ENCODE peak calls at places on chromosomes 16 and 17, in nine cellular contexts. Z, Q, W, M, J, O, V, R and C are unnamed samples.

GRCh38 chr17:60229189-60229802 is 79.5 kb downstream of the CA4 start:
- DNase-seq in Z (no peak), O (no peak), M (no peak), V (no peak), Q (no peak), W (peak), J (peak), R (no peak), C (peak)

GRCh38 chr17:49518346-49519078 is 23.4 kb downstream of the NGFR start:
- DNase-seq in J (no peak), W (no peak), M (no peak), V (no peak), Z (no peak), R (no peak), Q (no peak), O (peak), C (no peak)

GRCh38 chr17:64747938-64748540 is 85.9 kb upstream of the SMURF2 start:
- DNase-seq in Q (no peak), M (no peak), R (no peak), V (no peak), J (no peak), Z (peak), O (no peak), W (peak), C (peak)

GRCh38 chr16:21001262-21001661 is 100.7 kb downstream of the LYRM1 start:
- DNase-seq in Q (no peak), Z (peak), J (peak), O (no peak), W (peak), R (no peak), V (no peak), M (peak), C (peak)

GRCh38 chr16:54026456-54026855 is 260.1 kb downstream of the IRX3 start:
- DNase-seq in W (peak), J (no peak), M (no peak), R (no peak), O (no peak), Q (no peak), V (no peak), Z (no peak), C (peak)

GRCh38 chr16:631808-632358 is 1.1 kb downstream of the WFIKKN1 start:
- DNase-seq in V (no peak), Q (no peak), W (no peak), J (no peak), M (no peak), O (no peak), R (no peak), Z (no peak), C (no peak)

GRCh38 chr16:21952040-21952792 is 945 bp upstream of the UQCRC2 start:
- DNase-seq in W (peak), Z (peak), J (peak), V (peak), M (peak), R (peak), Q (peak), O (peak), C (peak)

GRCh38 chr17:521168-521525 is 168.5 kb upstream of the RPH3AL start:
- DNase-seq in Z (no peak), R (no peak), J (no peak), M (no peak), O (no peak), V (no peak), Q (no peak), W (no peak), C (no peak)

GRCh38 chr17:78144146-78144719 is 2.0 kb upstream of the C17orf99 start:
- DNase-seq in Z (peak), O (peak), V (no peak), J (peak), M (no peak), R (peak), Q (no peak), W (peak), C (peak)

GRCh38 chr16:55478827-55479559 is at the start of gene MMP2:
- DNase-seq in O (peak), R (no peak), V (no peak), M (peak), Q (no peak), W (peak), Z (peak), J (no peak), C (peak)

GRCh38 chr17:4043862-4044261 is 79.6 kb upstream of the ATP2A3 start:
- DNase-seq in J (peak), Q (no peak), R (no peak), O (no peak), W (no peak), Z (no peak), V (peak), M (no peak), C (no peak)

GRCh38 chr17:70317416-70317815 is 148.1 kb downstream of the KCNJ2 start:
- DNase-seq in R (no peak), J (no peak), V (no peak), Q (no peak), O (no peak), M (no peak), W (no peak), Z (no peak), C (no peak)

GRCh38 chr16:69520800-69521602 is 44.8 kb upstream of the NFAT5 start:
- DNase-seq in Q (no peak), J (peak), R (no peak), O (no peak), M (no peak), W (peak), V (no peak), Z (peak), C (no peak)

GRCh38 chr16:54812229-54812628 is 118.4 kb upstream of the IRX5 start:
- DNase-seq in V (no peak), Q (no peak), J (no peak), O (no peak), M (no peak), W (peak), Z (peak), R (no peak), C (peak)

GRCh38 chr16:1137604-1138003 is 15.3 kb upstream of the CACNA1H start:
- DNase-seq in O (no peak), R (no peak), Q (no peak), Z (no peak), V (no peak), J (no peak), W (no peak), M (no peak), C (peak)

GRCh38 chr16:17346774-17347569 is 123.8 kb downstream of the XYLT1 start:
- DNase-seq in J (peak), Z (no peak), R (no peak), M (no peak), Q (peak), O (no peak), V (no peak), W (no peak), C (no peak)

GRCh38 chr17:32757963-32758362 is 119.0 kb downstream of the MYO1D start:
- DNase-seq in V (no peak), O (no peak), R (no peak), Q (no peak), J (no peak), Z (peak), M (no peak), W (no peak), C (no peak)

GRCh38 chr17:69669441-69670178 is 255.1 kb downstream of the MAP2K6 start:
- DNase-seq in O (no peak), J (no peak), M (no peak), V (no peak), W (peak), R (no peak), Z (no peak), Q (peak), C (no peak)

GRCh38 chr16:15966420-15967222 is 17.2 kb downstream of the ABCC1 start:
- DNase-seq in J (no peak), O (no peak), R (no peak), W (peak), Q (no peak), M (no peak), Z (peak), V (no peak), C (peak)

GRCh38 chr16:86765389-86766026 is 187.2 kb downstream of the FOXL1 start:
- DNase-seq in Q (no peak), Z (no peak), R (no peak), V (no peak), W (no peak), J (no peak), M (no peak), O (no peak), C (no peak)

GRCh38 chr17:55298111-55298510 is 33.4 kb downstream of the HLF start:
- DNase-seq in Z (no peak), W (no peak), J (no peak), R (no peak), V (no peak), O (no peak), Q (no peak), M (no peak), C (no peak)

GRCh38 chr17:55294042-55294751 is 29.4 kb downstream of the HLF start:
- DNase-seq in J (no peak), M (no peak), R (no peak), O (no peak), Q (no peak), V (no peak), W (no peak), Z (no peak), C (no peak)

GRCh38 chr17:55296699-55297098 is 31.9 kb downstream of the HLF start:
- DNase-seq in W (no peak), Q (no peak), Z (no peak), M (no peak), O (no peak), J (no peak), V (no peak), R (no peak), C (no peak)

GRCh38 chr17:55295411-55296170 is 30.8 kb downstream of the HLF start:
- DNase-seq in W (peak), Z (peak), J (peak), O (peak), R (no peak), V (peak), Q (peak), M (peak), C (peak)

GRCh38 chr17:55296171-55296695 is 31.5 kb downstream of the HLF start:
- DNase-seq in R (no peak), W (no peak), Q (no peak), J (no peak), M (no peak), Z (no peak), O (no peak), V (no peak), C (no peak)
- TF ChIP-seq CTCF in R (no peak), W (no peak), Q (no peak), J (no peak), M (no peak), Z (no peak), O (no peak), V (no peak), C (no peak)

GRCh38 chr17:36601303-36602029 is at the start of gene MRM1:
- DNase-seq in W (peak), Q (peak), M (peak), O (peak), R (peak), Z (peak), V (peak), J (peak), C (peak)
- H3K4me3 ChIP-seq in W (peak), Q (peak), M (peak), O (peak), R (peak), Z (peak), V (peak), J (peak), C (peak)

DNA sequence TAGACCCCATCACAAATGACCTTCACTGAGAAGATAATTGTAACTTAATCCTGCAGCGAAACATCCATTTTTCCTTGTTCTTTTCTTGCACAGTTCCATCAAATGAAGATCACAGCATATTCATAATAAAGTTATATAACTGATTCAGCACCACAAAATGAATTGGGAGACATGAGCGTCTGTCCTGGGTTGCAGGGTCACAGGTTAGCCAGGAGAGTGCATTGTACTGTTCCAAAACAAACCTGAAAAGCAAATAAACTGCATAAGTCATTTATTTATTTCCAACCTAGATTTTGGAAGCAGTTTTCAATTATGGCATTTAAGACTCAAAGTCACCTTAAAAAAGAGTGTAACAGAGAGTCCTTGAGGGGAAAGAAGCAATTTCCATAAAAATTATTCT is 18.6 kb upstream of the INTS2 start:
- DNase-seq in J (no peak), W (no peak), M (no peak), Z (no peak), V (no peak), O (no peak), R (no peak), Q (no peak), C (no peak)
- TF ChIP-seq CTCF in J (no peak), W (no peak), M (no peak), Z (no peak), V (no peak), O (no peak), R (no peak), Q (no peak), C (no peak)

GRCh38 chr17:76531501-76532038 is 5.9 kb downstream of the CYGB start:
- DNase-seq in R (no peak), J (no peak), V (no peak), M (no peak), W (no peak), O (no peak), Q (no peak), Z (no peak), C (no peak)

GRCh38 chr17:76529643-76530488 is 7.6 kb downstream of the CYGB start:
- DNase-seq in M (peak), W (peak), O (peak), V (no peak), Z (peak), R (peak), J (no peak), Q (no peak), C (peak)

GRCh38 chr17:76532072-76532651 is 5.3 kb downstream of the CYGB start:
- DNase-seq in O (no peak), R (no peak), J (no peak), M (no peak), V (no peak), Q (no peak), W (peak), Z (peak), C (peak)

GRCh38 chr17:76530489-76530814 is 7.1 kb downstream of the CYGB start:
- DNase-seq in R (no peak), M (no peak), O (no peak), Q (no peak), Z (peak), J (no peak), W (no peak), V (no peak), C (no peak)

DNA sequence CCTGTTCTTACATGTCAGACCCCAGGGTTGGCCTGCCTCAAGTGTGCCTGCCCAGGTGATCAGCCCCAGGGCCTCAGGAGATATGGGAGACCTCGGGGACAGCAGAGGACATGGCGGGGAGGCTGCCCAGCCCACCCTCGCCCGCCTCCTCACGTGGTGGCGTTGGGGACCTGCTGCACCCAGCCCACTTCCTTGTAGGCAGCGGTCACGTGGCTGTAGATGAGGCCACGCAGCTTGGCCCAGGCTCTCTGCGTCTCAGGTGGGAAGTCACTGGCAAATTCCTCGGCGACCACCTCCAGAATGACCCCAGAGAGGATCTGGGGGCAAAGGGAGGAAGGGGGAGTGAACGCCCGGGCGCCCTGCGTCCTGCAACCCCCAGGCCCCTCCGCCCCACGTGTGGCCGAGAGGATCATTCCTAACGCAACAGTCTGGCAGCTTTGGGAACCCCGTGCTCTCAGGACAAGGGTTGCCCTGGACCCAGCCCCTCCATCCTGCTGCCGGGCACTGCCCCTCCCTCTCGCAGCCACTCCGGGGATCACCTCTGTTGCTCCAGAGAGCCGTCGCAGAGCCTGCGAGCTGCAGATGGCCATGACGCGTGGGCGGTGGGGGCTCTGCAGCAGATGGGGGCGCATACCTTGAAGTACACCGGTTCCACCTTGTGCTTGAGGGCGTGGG is 6.5 kb downstream of the CYGB start:
- DNase-seq in M (no peak), Q (no peak), Z (no peak), W (no peak), O (no peak), V (no peak), J (no peak), R (no peak), C (no peak)
- H3K4me3 ChIP-seq in M (no peak), Q (no peak), Z (no peak), W (no peak), O (no peak), V (no peak), J (no peak), R (peak), C (no peak)

GRCh38 chr16:89860747-89861304 is 12.6 kb upstream of the TCF25 start:
- DNase-seq in R (no peak), Q (peak), J (peak), O (peak), V (peak), M (peak), W (peak), Z (peak), C (peak)
- TF ChIP-seq CTCF in R (peak), Q (peak), J (peak), O (peak), V (peak), M (peak), W (peak), Z (peak), C (peak)